ENCODE peak calls at places on chromosomes 7 and 10, in nine cellular contexts. G, F, W, M, U, N, Z, D and Q are unnamed samples. For H3K9me3, the result is how much of the 10 kb centered on the place peaks cover.

GRCh38 chr10:103890194-103890658 is 27.8 kb downstream of the STN1 start:
- DNase-seq in U (no peak), Z (peak), F (peak), N (no peak), M (no peak), D (peak), W (peak), G (no peak), Q (peak)

GRCh38 chr7:4722308-4722707 is 40.2 kb downstream of the FOXK1 start:
- DNase-seq in D (no peak), U (no peak), Z (no peak), M (no peak), G (no peak), W (no peak), N (no peak), F (no peak), Q (no peak)

GRCh38 chr7:1271656-1272055 is 39.0 kb downstream of the UNCX start:
- DNase-seq in D (no peak), U (no peak), G (no peak), Z (peak), W (no peak), F (no peak), M (no peak), N (no peak), Q (no peak)

GRCh38 chr10:78812571-78813318 is 256.0 kb upstream of the ZMIZ1 start:
- DNase-seq in Z (no peak), M (no peak), N (no peak), D (no peak), W (no peak), U (no peak), G (no peak), F (no peak), Q (no peak)

GRCh38 chr7:26284995-26285632 is 6.5 kb upstream of the SNX10 start:
- DNase-seq in F (no peak), N (no peak), G (peak), D (no peak), Z (no peak), U (no peak), M (no peak), W (no peak), Q (no peak)

GRCh38 chr10:61120805-61121204 is 176.8 kb upstream of the RHOBTB1 start:
- DNase-seq in M (no peak), D (no peak), F (no peak), W (no peak), Z (no peak), G (no peak), U (no peak), N (no peak), Q (no peak)

GRCh38 chr7:26365897-26366267 is 74.2 kb downstream of the SNX10 start:
- DNase-seq in U (no peak), F (no peak), G (no peak), D (no peak), W (no peak), M (no peak), Z (no peak), N (no peak), Q (no peak)

GRCh38 chr7:130560972-130561371 is 69.1 kb downstream of the MEST start:
- DNase-seq in N (no peak), D (no peak), W (no peak), Z (no peak), M (no peak), U (no peak), F (peak), G (no peak), Q (no peak)

GRCh38 chr7:131546583-131547111 is 9.8 kb downstream of the PODXL start:
- DNase-seq in N (no peak), Z (no peak), D (no peak), W (no peak), F (peak), M (peak), U (peak), G (peak), Q (no peak)

GRCh38 chr10:80519936-80520650 is 17.6 kb upstream of the SH2D4B start:
- DNase-seq in D (no peak), W (no peak), F (no peak), G (no peak), U (no peak), M (no peak), Z (no peak), N (no peak), Q (no peak)

GRCh38 chr10:71039551-71039950 is 151.2 kb upstream of the PCBD1 start:
- DNase-seq in W (no peak), Z (no peak), N (no peak), U (no peak), F (no peak), M (no peak), D (no peak), G (no peak), Q (no peak)

GRCh38 chr7:76375251-76375650 is 16.5 kb upstream of the YWHAG start:
- DNase-seq in N (no peak), M (no peak), W (no peak), U (no peak), G (no peak), D (no peak), F (no peak), Z (no peak), Q (no peak)

GRCh38 chr10:14397069-14397468 is 66.3 kb upstream of the FRMD4A start:
- DNase-seq in F (peak), D (peak), W (peak), U (no peak), Z (peak), G (no peak), N (peak), M (peak), Q (peak)

GRCh38 chr10:91813251-91813650 is 15.0 kb downstream of the TNKS2 start:
- DNase-seq in Z (no peak), F (no peak), N (no peak), W (no peak), M (no peak), U (no peak), G (no peak), D (no peak), Q (no peak)

GRCh38 chr7:120843121-120843520 is 14.8 kb downstream of the TSPAN12 start:
- DNase-seq in F (peak), G (no peak), W (no peak), D (no peak), N (no peak), U (no peak), M (no peak), Z (no peak), Q (no peak)
- H3K4me3 ChIP-seq in F (no peak), G (no peak), W (no peak), D (no peak), N (no peak), U (no peak), M (no peak), Z (no peak), Q (no peak)

DNA sequence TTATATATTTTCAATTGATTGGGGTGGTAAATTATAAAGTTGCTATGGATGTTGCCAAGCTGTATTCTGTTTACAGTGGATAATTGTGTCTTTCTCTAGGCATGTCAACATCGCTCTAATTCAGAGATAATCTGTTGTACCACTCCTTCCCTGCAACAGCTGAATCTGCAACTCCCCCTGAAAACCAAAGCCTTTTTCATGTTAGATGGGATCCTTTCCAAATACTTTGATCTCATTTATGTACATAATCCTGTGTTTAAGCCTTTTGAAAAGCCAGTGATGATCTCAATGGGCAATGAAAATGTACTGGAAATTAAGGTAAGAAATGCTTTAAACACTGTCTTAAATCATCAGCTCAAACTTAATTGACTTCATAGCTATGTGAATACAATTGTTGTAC is 91.0 kb downstream of the MET start:
- DNase-seq in W (no peak), D (no peak), U (no peak), N (no peak), Z (no peak), G (no peak), M (no peak), F (no peak), Q (no peak)
- H3K9me3 ChIP-seq in W (under half), D (under half), U (under half), N (under half), Z (under half), G (under half), M (under half), F (under half), Q (under half)

DNA sequence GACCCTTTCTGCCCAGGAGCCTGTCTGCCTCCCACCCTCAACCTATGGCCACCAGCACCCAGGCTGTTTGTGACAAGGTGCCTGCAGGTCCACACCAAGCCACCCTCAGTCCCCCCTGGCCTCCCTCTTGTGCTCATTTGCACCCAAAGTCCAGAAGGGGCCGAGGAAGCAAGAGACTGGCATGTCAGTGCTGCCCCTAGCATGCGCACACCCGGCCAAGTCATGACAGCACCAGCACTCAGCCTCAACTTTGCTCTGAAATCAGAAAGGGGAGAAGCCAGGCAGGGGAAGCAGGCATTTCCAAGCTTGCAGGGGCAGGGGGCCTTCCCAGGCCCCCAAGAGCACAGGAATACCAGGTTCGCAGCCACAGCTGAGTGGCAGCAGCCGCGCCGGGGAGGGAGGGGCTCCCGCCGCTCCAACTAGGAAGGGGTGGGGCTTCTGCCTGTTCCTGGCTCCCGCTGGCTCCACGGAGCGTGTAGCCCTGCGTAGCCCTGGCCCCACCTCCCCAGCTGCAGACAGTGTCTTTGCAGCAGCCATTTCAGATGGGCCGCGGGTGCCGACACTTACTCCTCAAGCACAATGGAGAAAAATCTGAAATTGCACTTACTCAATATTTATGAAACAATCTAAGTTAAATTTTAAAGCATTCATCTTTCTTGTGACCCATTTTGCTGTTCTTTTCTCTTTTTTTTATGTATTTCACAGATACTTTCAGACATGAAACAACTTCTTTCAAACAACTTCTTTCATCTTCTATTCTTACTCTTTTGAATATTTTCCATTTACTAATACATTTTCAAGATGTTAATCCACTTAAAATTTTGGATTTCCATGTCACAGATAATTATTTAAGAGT is 54.9 kb upstream of the ABCB5 start:
- DNase-seq in M (no peak), D (no peak), Z (no peak), W (no peak), U (no peak), G (no peak), N (no peak), F (no peak), Q (no peak)
- H3K4me3 ChIP-seq in M (no peak), D (no peak), Z (no peak), W (no peak), U (no peak), G (no peak), N (no peak), F (no peak), Q (no peak)

DNA sequence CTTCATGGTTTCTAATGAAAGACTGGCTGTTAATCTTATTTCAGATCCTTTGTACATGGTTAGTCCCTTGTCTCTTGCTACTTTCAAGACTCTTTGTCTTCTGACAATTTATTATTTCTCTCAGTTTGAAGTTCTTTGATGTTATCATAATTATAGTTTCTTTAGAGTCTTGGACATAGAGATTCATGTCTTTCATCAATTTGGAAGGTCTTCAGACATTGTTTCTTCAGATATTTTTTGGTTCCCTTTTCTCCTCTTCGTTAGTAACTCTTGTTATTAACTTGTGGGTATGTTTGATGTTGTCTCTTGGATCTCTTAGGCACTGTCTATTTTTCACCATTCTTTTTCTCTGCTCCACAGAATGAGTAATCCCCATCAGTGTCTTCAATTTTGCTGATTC is 8.8 kb downstream of the ZNF37A start:
- DNase-seq in Z (no peak), N (no peak), G (no peak), U (no peak), D (no peak), M (no peak), W (no peak), F (peak), Q (no peak)
- H3K9me3 ChIP-seq in Z (half or more), N (under half), G (under half), U (under half), D (under half), M (half or more), W (half or more), F (under half), Q (under half)

GRCh38 chr7:150737265-150738055 is at the start of gene GIMAP5:
- DNase-seq in W (no peak), Z (no peak), G (no peak), U (peak), D (no peak), N (peak), M (no peak), F (no peak), Q (no peak)

GRCh38 chr7:150738092-150739044 is 1.1 kb downstream of the GIMAP5 start:
- DNase-seq in U (no peak), Z (no peak), D (no peak), M (no peak), N (no peak), G (no peak), F (peak), W (no peak), Q (no peak)

GRCh38 chr7:150739045-150739432 is 1.8 kb downstream of the GIMAP5 start:
- DNase-seq in F (no peak), M (no peak), D (no peak), G (no peak), N (no peak), W (no peak), Z (no peak), U (no peak), Q (no peak)

GRCh38 chr7:150742286-150742968 is 5.2 kb downstream of the GIMAP5 start:
- DNase-seq in F (no peak), N (no peak), U (no peak), G (no peak), M (no peak), W (no peak), Z (no peak), D (no peak), Q (no peak)

GRCh38 chr7:150740053-150740452 is 2.8 kb downstream of the GIMAP5 start:
- DNase-seq in U (no peak), F (no peak), M (no peak), N (no peak), W (peak), D (no peak), Z (no peak), G (no peak), Q (no peak)
- H3K4me3 ChIP-seq in U (peak), F (no peak), M (no peak), N (no peak), W (peak), D (no peak), Z (peak), G (no peak), Q (no peak)